ENCODE peak calls at places on chromosomes 16 and 17, in six cellular contexts. W is T-helper 9 cell, Y is AG09309, P is KBM-7, F is heart right ventricle, I is RCC 7860. L is an unnamed sample.

GRCh38 chr17:47204722-47205418 is 4.3 kb upstream of the MYL4 start:
- DNase-seq in W (no peak), Y (no peak), P (peak), F (no peak), I (peak), L (no peak)

GRCh38 chr17:81432873-81433451 is 37.7 kb downstream of the BAHCC1 start:
- DNase-seq in W (no peak), Y (no peak), P (no peak), F (no peak), I (no peak), L (no peak)

GRCh38 chr16:66070140-66070887 is 296.2 kb upstream of the CDH5 start:
- DNase-seq in W (no peak), Y (no peak), P (no peak), F (peak), I (no peak), L (peak)

GRCh38 chr17:29682054-29682453 is 59.3 kb upstream of the CORO6 start:
- DNase-seq in W (no peak), Y (no peak), P (peak), F (no peak), I (no peak), L (no peak)

GRCh38 chr17:44591223-44591622 is 33.9 kb downstream of the FZD2 start:
- DNase-seq in W (no peak), Y (no peak), P (no peak), F (no peak), I (no peak), L (no peak)

GRCh38 chr17:17506181-17506741 is 10.1 kb upstream of the RASD1 start:
- DNase-seq in W (no peak), Y (no peak), P (no peak), F (no peak), I (no peak), L (no peak)

GRCh38 chr17:45132302-45132568 is at the start of gene PLCD3:
- DNase-seq in W (no peak), Y (no peak), P (no peak), F (no peak), I (no peak), L (no peak)

GRCh38 chr17:9566067-9566466 is 9.6 kb downstream of the STX8 start:
- DNase-seq in W (no peak), Y (no peak), P (peak), F (no peak), I (no peak), L (no peak)

GRCh38 chr16:67967956-67968439 is 439 bp downstream of the SLC12A4 start:
- DNase-seq in W (peak), Y (no peak), P (peak), F (peak), I (no peak), L (peak)

GRCh38 chr16:81629896-81630631 is 149.0 kb upstream of the PLCG2 start:
- DNase-seq in W (no peak), Y (no peak), P (no peak), F (no peak), I (no peak), L (no peak)

GRCh38 chr16:89453662-89454321 is 36.6 kb downstream of the ANKRD11 start:
- DNase-seq in W (no peak), Y (no peak), P (peak), F (peak), I (no peak), L (peak)

GRCh38 chr16:69166946-69167930 is 19.7 kb upstream of the SNTB2 start:
- DNase-seq in W (no peak), Y (no peak), P (no peak), F (no peak), I (no peak), L (no peak)

GRCh38 chr16:72645526-72645925 is 402.4 kb downstream of the ZFHX3 start:
- DNase-seq in W (no peak), Y (no peak), P (no peak), F (no peak), I (no peak), L (no peak)

GRCh38 chr17:7704601-7705268 is at the start of gene EFNB3:
- DNase-seq in W (no peak), Y (no peak), P (peak), F (no peak), I (no peak), L (no peak)

GRCh38 chr16:12059216-12059769 is 82.8 kb downstream of the SNX29 start:
- DNase-seq in W (no peak), Y (no peak), P (peak), F (peak), I (peak), L (no peak)

GRCh38 chr16:89375021-89375420 is 115.3 kb downstream of the ANKRD11 start:
- DNase-seq in W (no peak), Y (no peak), P (no peak), F (no peak), I (no peak), L (no peak)

GRCh38 chr17:45019177-45019711 is 32.2 kb downstream of the DCAKD start:
- DNase-seq in W (no peak), Y (no peak), P (peak), F (peak), I (no peak), L (no peak)

GRCh38 chr17:61340431-61340830 is 59.2 kb upstream of the TBX2 start:
- DNase-seq in W (no peak), Y (no peak), P (no peak), F (no peak), I (peak), L (no peak)

GRCh38 chr17:73412914-73413313 is 101.1 kb upstream of the CDC42EP4 start:
- DNase-seq in W (no peak), Y (no peak), P (no peak), F (no peak), I (no peak), L (no peak)

GRCh38 chr16:83561876-83562275 is 245.9 kb upstream of the HSBP1 start:
- DNase-seq in W (no peak), Y (no peak), P (no peak), F (no peak), I (no peak), L (peak)

GRCh38 chr17:48406936-48407567 is 23.0 kb downstream of the SKAP1 start:
- DNase-seq in W (no peak), Y (no peak), P (peak), F (no peak), I (no peak), L (peak)

GRCh38 chr17:77304051-77304745 is 163.4 kb downstream of the SEC14L1 start:
- DNase-seq in W (no peak), Y (no peak), P (no peak), F (no peak), I (no peak), L (peak)